ENCODE peak calls at places on chromosome 22, in nine cellular contexts. K is stimulated activated CD8-positive, alpha-beta memory T cell treated with anti-CD3 and anti-CD28 coated beads, Interleukin-15, amount 100 ng/mL, for 24 hours; V is T-cell; M is ovary; F is GM18507; W is foreskin melanocyte; I is GM13977; Y is cardiac septum; Q is stimulated activated CD4-positive, alpha-beta T cell treated with anti-CD3 and anti-CD28 coated beads, Interleukin-2, amount 100 ng/mL, for 48 hours. U is an unnamed sample.

GRCh38 chr22:35425971-35426800 is 26.2 kb downstream of the MCM5 start:
- DNase-seq in K (no peak), V (no peak), M (no peak), F (no peak), W (no peak), I (no peak), Y (no peak), Q (no peak), U (no peak)

GRCh38 chr22:19708323-19709011 is 5.8 kb upstream of the SEPTIN5 start:
- DNase-seq in K (no peak), V (no peak), M (no peak), F (no peak), W (no peak), I (no peak), Y (peak; percentile 68), Q (no peak), U (no peak)

GRCh38 chr22:23754980-23755636 is 883 bp upstream of the VPREB3 start:
- DNase-seq in K (no peak), V (no peak), M (no peak), F (no peak), W (no peak), I (no peak), Y (no peak), Q (no peak), U (no peak)

GRCh38 chr22:22937894-22938480 is 50.4 kb downstream of the IGLL5 start:
- DNase-seq in K (no peak), V (no peak), M (no peak), F (no peak), W (no peak), I (no peak), Y (no peak), Q (no peak), U (no peak)

GRCh38 chr22:46064966-46065666 is 85.2 kb upstream of the PPARA start:
- DNase-seq in K (no peak), V (no peak), M (peak; percentile 47), F (no peak), W (no peak), I (no peak), Y (peak; percentile 27), Q (no peak), U (no peak)

GRCh38 chr22:49266561-49267519 is 560.8 kb downstream of the BRD1 start:
- DNase-seq in K (no peak), V (no peak), M (no peak), F (no peak), W (no peak), I (no peak), Y (peak; percentile 59), Q (no peak), U (no peak)

GRCh38 chr22:23237201-23237798 is 57.0 kb downstream of the BCR start:
- DNase-seq in K (no peak), V (no peak), M (peak; percentile 58), F (no peak), W (no peak), I (no peak), Y (peak; percentile 83), Q (no peak), U (no peak)

GRCh38 chr22:19629331-19629719 is 85.0 kb upstream of the SEPTIN5 start:
- DNase-seq in K (no peak), V (no peak), M (no peak), F (no peak), W (no peak), I (no peak), Y (no peak), Q (no peak), U (no peak)

U was measured in foreskin keratinocyte.